ENCODE peak calls at places on chromosomes 3 and 15, in four cellular contexts. I is K562, Y is HL-60, S is GM12878. V is an unnamed sample.

GRCh38 chr3:64992462-64993285 is 304.9 kb upstream of the ADAMTS9 start:
- DNase-seq in I (no peak), Y (no peak), S (no peak), V (no peak)

GRCh38 chr3:161395115-161395514 is 23.8 kb upstream of the SPTSSB start:
- DNase-seq in I (no peak), Y (no peak), S (no peak), V (no peak)

GRCh38 chr3:183949690-183950089 is 65.0 kb upstream of the PARL start:
- DNase-seq in I (no peak), Y (no peak), S (no peak), V (no peak)

GRCh38 chr3:153070153-153070868 is 91.7 kb upstream of the RAP2B start:
- DNase-seq in I (peak; percentile 44), Y (no peak), S (no peak), V (no peak)

GRCh38 chr15:100704281-100705055 is 102.1 kb downstream of the ASB7 start:
- DNase-seq in I (no peak), Y (no peak), S (no peak), V (no peak)

GRCh38 chr15:40696228-40696627 is 1.3 kb downstream of the RAD51 start:
- DNase-seq in I (no peak), Y (peak; percentile 3), S (no peak), V (no peak)

GRCh38 chr15:41939986-41940385 is 32.4 kb downstream of the EHD4 start:
- DNase-seq in I (no peak), Y (no peak), S (no peak), V (no peak)

GRCh38 chr15:79601376-79601775 is 169.2 kb downstream of the MINAR1 start:
- DNase-seq in I (no peak), Y (no peak), S (no peak), V (no peak)

GRCh38 chr3:107662586-107662985 is 139.8 kb downstream of the BBX start:
- DNase-seq in I (no peak), Y (no peak), S (no peak), V (no peak)

GRCh38 chr3:188397766-188398705 is 244.1 kb downstream of the LPP start:
- DNase-seq in I (no peak), Y (no peak), S (no peak), V (no peak)

GRCh38 chr3:25476639-25477038 is 48.6 kb downstream of the RARB start:
- DNase-seq in I (no peak), Y (no peak), S (no peak), V (no peak)

GRCh38 chr15:45918839-45919238 is 284.0 kb downstream of the SQOR start:
- DNase-seq in I (no peak), Y (no peak), S (no peak), V (no peak)

GRCh38 chr15:45914425-45914824 is 279.6 kb downstream of the SQOR start:
- DNase-seq in I (no peak), Y (no peak), S (no peak), V (no peak)

GRCh38 chr15:45921978-45922377 is 287.1 kb downstream of the SQOR start:
- DNase-seq in I (no peak), Y (no peak), S (no peak), V (no peak)

GRCh38 chr15:45921376-45921775 is 286.5 kb downstream of the SQOR start:
- DNase-seq in I (no peak), Y (peak; percentile 41), S (no peak), V (no peak)

GRCh38 chr15:45919806-45920205 is 285.0 kb downstream of the SQOR start:
- DNase-seq in I (no peak), Y (no peak), S (no peak), V (no peak)
- TF ChIP-seq SPI1 in I (no peak), Y (no peak), S (no peak), V (no peak)

DNA sequence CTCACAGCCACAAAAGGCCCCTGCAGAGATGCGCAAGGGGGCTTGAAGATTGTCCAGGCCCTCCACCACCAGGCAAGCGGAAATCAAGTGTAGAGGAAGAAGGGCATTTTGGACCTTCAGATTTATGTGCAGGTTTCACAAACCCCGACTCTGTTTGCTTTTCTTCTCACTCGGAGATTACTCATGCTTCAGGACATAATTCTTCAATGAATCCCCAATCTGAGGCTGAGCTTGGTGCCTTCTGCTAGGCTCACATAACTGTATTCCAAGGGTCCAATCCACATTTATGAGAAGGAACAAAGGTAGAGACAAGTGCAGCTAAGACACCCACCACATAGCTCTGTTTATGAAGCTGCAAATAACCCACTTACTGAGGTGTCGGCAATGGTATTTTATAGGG is 50.6 kb upstream of the NMNAT3 start:
- DNase-seq in I (no peak), Y (no peak), S (no peak), V (no peak)
- TF ChIP-seq SPI1 in I (no peak), Y (no peak), S (no peak), V (no peak)

GRCh38 chr3:7962244-7962643 is 539.4 kb upstream of the LMCD1 start:
- DNase-seq in I (no peak), Y (no peak), S (no peak), V (no peak)

GRCh38 chr3:7959094-7959493 is 542.5 kb upstream of the LMCD1 start:
- DNase-seq in I (no peak), Y (no peak), S (no peak), V (no peak)

GRCh38 chr3:7960601-7961000 is 541.0 kb upstream of the LMCD1 start:
- DNase-seq in I (no peak), Y (no peak), S (no peak), V (no peak)

GRCh38 chr3:7964899-7965298 is 536.7 kb upstream of the LMCD1 start:
- DNase-seq in I (no peak), Y (no peak), S (no peak), V (no peak)
- TF ChIP-seq SPI1 in I (no peak), Y (no peak), S (no peak), V (no peak)

GRCh38 chr3:48919215-48920138 is 835 bp downstream of the ARIH2 start:
- DNase-seq in I (no peak), Y (peak; percentile 52), S (no peak), V (peak; percentile 39)
- TF ChIP-seq SPI1 in I (no peak), Y (no peak), S (no peak), V (no peak)

GRCh38 chr3:127276995-127277394 is 10.9 kb downstream of the PRR20G start:
- DNase-seq in I (no peak), Y (no peak), S (no peak), V (no peak)

GRCh38 chr3:127277591-127277990 is 10.3 kb downstream of the PRR20G start:
- DNase-seq in I (no peak), Y (no peak), S (no peak), V (no peak)

GRCh38 chr3:127274200-127274599 is 13.6 kb downstream of the PRR20G start:
- DNase-seq in I (no peak), Y (no peak), S (no peak), V (no peak)

GRCh38 chr3:127275287-127275781 is 12.5 kb downstream of the PRR20G start:
- DNase-seq in I (no peak), Y (no peak), S (no peak), V (no peak)

DNA sequence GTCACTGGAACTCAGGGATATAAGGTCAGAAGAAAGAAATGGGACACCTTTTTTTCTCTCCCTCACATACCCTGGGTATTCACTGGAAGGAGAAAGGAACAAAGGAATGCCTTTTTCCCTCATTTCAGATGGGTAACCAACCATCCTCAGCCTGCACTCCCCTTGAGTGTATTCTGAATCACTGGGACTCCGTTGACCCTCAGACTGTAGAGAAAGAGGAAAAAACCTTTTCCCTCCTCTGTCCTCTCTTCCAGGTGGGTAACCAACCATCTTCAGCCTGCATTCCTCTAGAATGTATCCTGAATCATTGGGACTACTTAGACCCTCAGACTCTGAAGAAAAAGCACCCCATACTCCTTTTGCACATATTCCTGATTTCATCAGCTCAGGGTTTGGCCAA is 11.4 kb downstream of the PRR20G start:
- DNase-seq in I (no peak), Y (no peak), S (no peak), V (no peak)
- TF ChIP-seq SPI1 in I (no peak), Y (no peak), S (no peak), V (no peak)

V was measured in GM12891.